ENCODE peak calls at places on chromosomes 12 and 14, in seven cellular contexts. H is substantia nigra; P is kidney epithelial cell; U is tibial artery; T is GM04504; E is activated CD4-positive, CD25-positive, alpha-beta regulatory T cell; I is NB4. D is an unnamed sample.

GRCh38 chr12:60337865-60338549 is 742.2 kb downstream of the SLC16A7 start:
- DNase-seq in U (no peak), E (no peak), T (no peak), H (no peak), P (no peak), I (no peak), D (no peak)

GRCh38 chr12:52223411-52224039 is 9.5 kb upstream of the KRT7 start:
- DNase-seq in T (no peak), H (no peak), U (no peak), P (no peak), E (no peak), I (no peak), D (no peak)

GRCh38 chr12:104177663-104178501 is 37.7 kb upstream of the TXNRD1 start:
- DNase-seq in T (peak), I (peak), P (peak), U (peak), E (no peak), H (no peak), D (no peak)

GRCh38 chr14:100120522-100121269 is 38.7 kb downstream of the DEGS2 start:
- DNase-seq in I (no peak), H (no peak), T (no peak), E (no peak), P (no peak), U (no peak), D (no peak)

GRCh38 chr12:122121341-122122192 is 43.0 kb downstream of the MLXIP start:
- DNase-seq in P (no peak), E (no peak), T (no peak), H (no peak), I (no peak), U (no peak), D (no peak)

GRCh38 chr14:70905316-70905715 is 1.9 kb upstream of the PCNX1 start:
- DNase-seq in P (no peak), I (no peak), E (no peak), H (no peak), T (peak), U (no peak), D (no peak)

GRCh38 chr12:43102506-43103269 is 449.3 kb downstream of the ADAMTS20 start:
- DNase-seq in U (no peak), P (no peak), E (no peak), H (no peak), I (no peak), T (no peak), D (no peak)

GRCh38 chr14:29465095-29465494 is 462.6 kb downstream of the PRKD1 start:
- DNase-seq in U (no peak), T (no peak), I (no peak), E (no peak), P (no peak), H (no peak), D (no peak)

GRCh38 chr14:93112891-93113677 is 2.6 kb downstream of the ITPK1 start:
- DNase-seq in U (peak), E (peak), H (peak), T (peak), P (peak), I (peak), D (peak)

GRCh38 chr14:66216763-66217162 is 269.4 kb upstream of the CCDC196 start:
- DNase-seq in U (no peak), H (no peak), I (peak), T (no peak), E (no peak), P (no peak), D (no peak)

GRCh38 chr12:99670635-99671034 is 23.1 kb downstream of the GARIN6 start:
- DNase-seq in H (no peak), E (no peak), I (no peak), T (peak), P (no peak), U (no peak), D (no peak)

GRCh38 chr12:112252184-112252583 is 126.8 kb downstream of the TRAFD1 start:
- DNase-seq in H (no peak), E (no peak), U (no peak), T (no peak), I (no peak), P (no peak), D (no peak)

GRCh38 chr12:116454950-116455447 is 104.2 kb upstream of the MAP1LC3B2 start:
- DNase-seq in U (no peak), T (peak), P (peak), I (no peak), H (no peak), E (no peak), D (no peak)

GRCh38 chr12:51593539-51593938 is 2.5 kb downstream of the SCN8A start:
- DNase-seq in I (peak), P (peak), T (peak), E (no peak), H (no peak), U (no peak), D (no peak)

D was measured in central memory CD8-positive, alpha-beta T cell.